ENCODE peak calls at places on chromosomes 5 and 9, in ten cellular contexts. V is breast epithelium, L is aorta, C is heart right ventricle, D is pancreas, Q is body of pancreas, K is GM23248, E is upper lobe of right lung, M is neural progenitor cell, U is fibroblast of lung. Y is an unnamed sample. For H3K36me3, H3K9me3 and H3K27me3, the result is how much of the 10 kb centered on the place peaks cover.

GRCh38 chr5:99122976-99123375 is 194.2 kb upstream of the CHD1 start:
- DNase-seq in V (no peak), L (no peak), C (no peak), D (no peak), Q (no peak), K (peak), E (no peak), M (no peak), U (peak), Y (no peak)

GRCh38 chr9:92158097-92158601 is 42.9 kb upstream of the SPTLC1 start:
- DNase-seq in V (no peak), L (no peak), C (no peak), D (no peak), Q (no peak), K (no peak), E (no peak), M (no peak), U (no peak), Y (no peak)

GRCh38 chr9:16671591-16672137 is 198.8 kb downstream of the BNC2 start:
- DNase-seq in V (no peak), L (no peak), C (no peak), D (no peak), Q (no peak), K (peak), E (no peak), M (no peak), U (peak), Y (no peak)

GRCh38 chr5:66882592-66883227 is 286.5 kb downstream of the MAST4 start:
- DNase-seq in V (no peak), L (no peak), C (no peak), D (no peak), Q (no peak), K (peak), E (no peak), M (no peak), U (peak), Y (no peak)

GRCh38 chr9:87793292-87793691 is 67.4 kb downstream of the CTSL start:
- DNase-seq in V (no peak), L (no peak), C (no peak), D (no peak), Q (peak), K (peak), E (no peak), M (no peak), U (peak), Y (peak)

GRCh38 chr5:5951953-5952352 is 426.4 kb downstream of the MED10 start:
- DNase-seq in V (no peak), L (no peak), C (no peak), D (no peak), Q (no peak), K (no peak), E (no peak), M (no peak), U (no peak), Y (no peak)

GRCh38 chr5:27412379-27412778 is 374.0 kb upstream of the CDH9 start:
- DNase-seq in V (no peak), L (no peak), C (no peak), D (no peak), Q (no peak), K (no peak), E (no peak), M (no peak), U (no peak), Y (no peak)

GRCh38 chr5:137264041-137264440 is 235.1 kb downstream of the SPOCK1 start:
- DNase-seq in V (no peak), L (no peak), C (no peak), D (no peak), Q (no peak), K (peak), E (no peak), M (no peak), U (peak), Y (no peak)

GRCh38 chr5:172459396-172460165 is 5.3 kb upstream of the SH3PXD2B start:
- DNase-seq in V (no peak), L (no peak), C (no peak), D (no peak), Q (no peak), K (no peak), E (no peak), M (no peak), U (no peak), Y (no peak)

GRCh38 chr5:56490971-56491468 is 257.9 kb upstream of the ANKRD55 start:
- DNase-seq in V (no peak), L (no peak), C (no peak), D (no peak), Q (no peak), K (no peak), E (peak), M (no peak), U (no peak), Y (peak)

GRCh38 chr5:33523208-33523771 is 82.5 kb downstream of the TARS1 start:
- DNase-seq in V (no peak), L (no peak), C (no peak), D (no peak), Q (no peak), K (no peak), E (no peak), M (no peak), U (no peak), Y (no peak)

GRCh38 chr9:123772967-123773366 is 157.0 kb downstream of the DENND1A start:
- DNase-seq in V (no peak), L (no peak), C (no peak), D (no peak), Q (no peak), K (no peak), E (no peak), M (no peak), U (no peak), Y (no peak)

GRCh38 chr5:11384441-11385250 is 519.6 kb downstream of the CTNND2 start:
- DNase-seq in V (peak), L (no peak), C (no peak), D (peak), Q (peak), K (peak), E (peak), M (peak), U (peak), Y (no peak)

GRCh38 chr5:6408260-6408596 is 29.9 kb upstream of the MED10 start:
- DNase-seq in V (no peak), L (no peak), C (no peak), D (no peak), Q (no peak), K (no peak), E (no peak), M (no peak), U (no peak), Y (no peak)

GRCh38 chr9:20321683-20322082 is 300.6 kb downstream of the MLLT3 start:
- DNase-seq in V (no peak), L (no peak), C (no peak), D (no peak), Q (no peak), K (peak), E (no peak), M (no peak), U (no peak), Y (no peak)

GRCh38 chr9:124254261-124254682 is 3.5 kb upstream of the NEK6 start:
- DNase-seq in V (no peak), L (no peak), C (no peak), D (no peak), Q (no peak), K (no peak), E (no peak), M (no peak), U (no peak), Y (no peak)

GRCh38 chr5:154467655-154468354 is 10.2 kb downstream of the HAND1 start:
- DNase-seq in V (peak), L (peak), C (peak), D (peak), Q (peak), K (peak), E (peak), M (peak), U (peak), Y (peak)

GRCh38 chr9:14524881-14525515 is 168.2 kb downstream of the ZDHHC21 start:
- DNase-seq in V (no peak), L (no peak), C (no peak), D (no peak), Q (no peak), K (no peak), E (no peak), M (no peak), U (no peak), Y (no peak)

GRCh38 chr5:159605585-159605984 is 275.3 kb upstream of the IL12B start:
- DNase-seq in V (no peak), L (no peak), C (no peak), D (peak), Q (peak), K (no peak), E (no peak), M (no peak), U (peak), Y (no peak)

GRCh38 chr9:107660976-107661375 is 171.4 kb upstream of the KLF4 start:
- DNase-seq in V (no peak), L (no peak), C (no peak), D (no peak), Q (no peak), K (no peak), E (no peak), M (no peak), U (no peak), Y (no peak)

GRCh38 chr9:102514541-102514940 is 480.6 kb upstream of the CYLC2 start:
- DNase-seq in V (peak), L (no peak), C (no peak), D (no peak), Q (peak), K (no peak), E (no peak), M (no peak), U (no peak), Y (no peak)

GRCh38 chr5:37604290-37604689 is 225.2 kb downstream of the WDR70 start:
- DNase-seq in V (no peak), L (no peak), C (no peak), D (no peak), Q (no peak), K (no peak), E (no peak), M (no peak), U (no peak), Y (no peak)

GRCh38 chr5:140372971-140373487 is 13.0 kb downstream of the SLC4A9 start:
- DNase-seq in V (no peak), L (peak), C (peak), D (peak), Q (peak), K (peak), E (peak), M (peak), U (peak), Y (peak)

GRCh38 chr9:3513265-3513818 is 12.5 kb downstream of the RFX3 start:
- DNase-seq in V (no peak), L (no peak), C (no peak), D (no peak), Q (no peak), K (no peak), E (no peak), M (no peak), U (no peak), Y (no peak)

GRCh38 chr9:35666045-35666444 is 1.1 kb upstream of the ARHGEF39 start:
- DNase-seq in V (no peak), L (no peak), C (no peak), D (no peak), Q (no peak), K (no peak), E (no peak), M (no peak), U (no peak), Y (no peak)

GRCh38 chr9:128558431-128559310 is 6.3 kb downstream of the SPTAN1 start:
- DNase-seq in V (peak), L (peak), C (peak), D (peak), Q (peak), K (peak), E (peak), M (peak), U (peak), Y (peak)

GRCh38 chr5:124245276-124245675 is 501.2 kb downstream of the ZNF608 start:
- DNase-seq in V (no peak), L (no peak), C (no peak), D (no peak), Q (no peak), K (no peak), E (no peak), M (no peak), U (no peak), Y (no peak)

GRCh38 chr5:39757121-39757520 is 332.3 kb upstream of the DAB2 start:
- DNase-seq in V (no peak), L (no peak), C (no peak), D (no peak), Q (no peak), K (peak), E (no peak), M (no peak), U (peak), Y (no peak)

GRCh38 chr5:146041180-146041789 is 64.1 kb downstream of the PLAC8L1 start:
- DNase-seq in V (no peak), L (no peak), C (no peak), D (no peak), Q (no peak), K (peak), E (no peak), M (no peak), U (no peak), Y (no peak)

GRCh38 chr9:104575451-104575850 is 6.5 kb downstream of the OR13C8 start:
- DNase-seq in V (no peak), L (no peak), C (no peak), D (no peak), Q (no peak), K (peak), E (no peak), M (no peak), U (no peak), Y (no peak)

GRCh38 chr5:154707641-154708040 is 47.5 kb upstream of the LARP1 start:
- DNase-seq in V (no peak), L (no peak), C (no peak), D (no peak), Q (no peak), K (no peak), E (no peak), M (no peak), U (no peak), Y (no peak)

GRCh38 chr9:94139672-94140417 is 55.6 kb downstream of the PTPDC1 start:
- DNase-seq in V (peak), L (peak), C (peak), D (peak), Q (peak), K (peak), E (peak), M (no peak), U (peak), Y (no peak)

GRCh38 chr9:134642385-134643181 is 980 bp downstream of the COL5A1 start:
- DNase-seq in V (no peak), L (peak), C (peak), D (no peak), Q (peak), K (peak), E (no peak), M (peak), U (peak), Y (peak)

GRCh38 chr9:135701067-135701967 is 668 bp upstream of the KCNT1 start:
- DNase-seq in V (no peak), L (no peak), C (no peak), D (no peak), Q (no peak), K (peak), E (no peak), M (peak), U (peak), Y (no peak)

GRCh38 chr5:96751203-96752169 is 56.3 kb downstream of the ERAP1 start:
- DNase-seq in V (no peak), L (no peak), C (no peak), D (no peak), Q (no peak), K (no peak), E (no peak), M (no peak), U (no peak), Y (no peak)

GRCh38 chr5:124754206-124754927 is 7.9 kb upstream of the ZNF608 start:
- DNase-seq in V (no peak), L (no peak), C (no peak), D (no peak), Q (no peak), K (peak), E (no peak), M (no peak), U (peak), Y (no peak)

GRCh38 chr5:9241459-9241858 is 304.4 kb downstream of the SEMA5A start:
- DNase-seq in V (no peak), L (no peak), C (no peak), D (no peak), Q (no peak), K (no peak), E (no peak), M (no peak), U (no peak), Y (no peak)

GRCh38 chr5:87081511-87082372 is 185.9 kb upstream of the RASA1 start:
- DNase-seq in V (no peak), L (peak), C (no peak), D (no peak), Q (peak), K (no peak), E (no peak), M (no peak), U (no peak), Y (no peak)

GRCh38 chr5:93189707-93190120 is 391.3 kb downstream of the NR2F1-AS1 start:
- DNase-seq in V (no peak), L (no peak), C (no peak), D (no peak), Q (no peak), K (peak), E (no peak), M (no peak), U (peak), Y (no peak)

DNA sequence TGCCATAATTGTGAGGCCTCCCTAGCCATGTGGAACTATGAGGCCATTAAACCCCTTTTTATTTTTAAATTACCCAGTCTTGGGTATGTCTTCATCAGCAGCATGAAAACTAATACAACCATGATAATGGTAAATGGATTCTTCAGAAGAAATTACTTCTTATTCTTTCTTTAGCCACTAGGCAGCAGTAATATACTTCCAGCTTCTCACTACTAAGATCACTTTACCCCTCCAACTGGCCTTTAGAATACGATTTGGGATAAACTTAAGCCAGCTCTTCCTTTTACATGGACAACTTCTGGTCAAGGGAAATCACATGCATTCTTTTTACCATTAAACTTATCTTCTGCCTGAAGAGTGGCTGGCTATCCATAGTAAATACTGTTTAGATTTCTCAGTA is 355.4 kb downstream of the MAN2A1 start:
- DNase-seq in V (no peak), L (no peak), C (no peak), D (no peak), Q (no peak), K (peak), E (no peak), M (no peak), U (peak), Y (no peak)
- H3K36me3 ChIP-seq in V (under half), L (under half), C (under half), D (under half), Q (under half), K (under half), E (under half), M (under half), U (under half), Y (under half)

DNA sequence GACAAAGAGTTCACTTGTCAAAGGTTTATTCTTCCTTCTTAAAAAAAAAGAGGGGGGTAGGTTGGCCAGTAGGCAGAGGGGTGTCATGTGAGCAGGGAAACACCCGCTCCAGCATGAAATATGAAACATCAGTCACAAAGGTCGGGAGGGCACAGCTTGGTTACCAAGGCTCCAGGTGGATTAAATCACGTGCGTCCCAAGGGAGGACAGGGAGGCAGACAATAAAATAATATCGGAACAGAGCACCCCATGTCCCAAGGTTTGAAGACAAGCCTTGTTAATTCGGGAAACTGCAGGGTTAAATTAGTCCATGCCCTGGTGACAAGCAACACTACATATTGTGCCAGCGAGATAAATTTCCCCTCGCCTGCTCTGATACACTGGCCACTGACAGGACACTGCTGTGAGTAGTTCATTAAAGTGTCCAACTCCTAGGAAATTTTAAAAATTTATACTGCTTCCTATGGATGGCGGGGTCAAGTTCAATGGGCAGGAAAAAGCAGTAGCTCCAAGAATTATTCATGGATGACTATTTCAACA is 401.3 kb downstream of the IRX1 start:
- DNase-seq in V (no peak), L (no peak), C (no peak), D (no peak), Q (no peak), K (no peak), E (no peak), M (no peak), U (no peak), Y (no peak)
- H3K9me3 ChIP-seq in V (under half), L (under half), C (under half), D (under half), Q (under half), K (under half), E (under half), M (under half), U (under half), Y (under half)

GRCh38 chr9:89576404-89576824 is 28.4 kb upstream of the GADD45G start:
- DNase-seq in V (no peak), L (no peak), C (no peak), D (no peak), Q (no peak), K (peak), E (no peak), M (peak), U (peak), Y (no peak)
- H3K27me3 ChIP-seq in V (under half), L (under half), C (under half), D (under half), Q (under half), K (under half), E (under half), M (under half), U (under half), Y (under half)

GRCh38 chr5:111122398-111122797 is 30.2 kb downstream of the WDR36 start:
- DNase-seq in V (no peak), L (no peak), C (no peak), D (no peak), Q (no peak), K (no peak), E (no peak), M (no peak), U (no peak), Y (no peak)

GRCh38 chr5:111126896-111127295 is 34.7 kb downstream of the WDR36 start:
- DNase-seq in V (no peak), L (no peak), C (no peak), D (no peak), Q (no peak), K (no peak), E (no peak), M (no peak), U (no peak), Y (no peak)

GRCh38 chr5:111121926-111122325 is 29.8 kb downstream of the WDR36 start:
- DNase-seq in V (no peak), L (no peak), C (no peak), D (no peak), Q (no peak), K (no peak), E (no peak), M (no peak), U (no peak), Y (no peak)

GRCh38 chr5:111127453-111128195 is 35.5 kb downstream of the WDR36 start:
- DNase-seq in V (no peak), L (no peak), C (no peak), D (no peak), Q (no peak), K (no peak), E (no peak), M (no peak), U (no peak), Y (no peak)

GRCh38 chr5:111124793-111125192 is 32.6 kb downstream of the WDR36 start:
- DNase-seq in V (no peak), L (no peak), C (no peak), D (no peak), Q (no peak), K (peak), E (no peak), M (no peak), U (no peak), Y (no peak)
- H3K36me3 ChIP-seq in V (under half), L (under half), C (half or more), D (under half), Q (under half), K (half or more), E (half or more), M (under half), U (under half), Y (under half)

GRCh38 chr9:80376180-80376579 is 804.4 kb downstream of the TLE4 start:
- DNase-seq in V (no peak), L (no peak), C (no peak), D (no peak), Q (no peak), K (no peak), E (no peak), M (no peak), U (no peak), Y (no peak)
- H3K9me3 ChIP-seq in V (under half), L (under half), C (under half), D (under half), Q (under half), K (under half), E (under half), M (under half), U (under half), Y (under half)

GRCh38 chr5:174490717-174491116 is 233.7 kb upstream of the MSX2 start:
- DNase-seq in V (no peak), L (no peak), C (no peak), D (no peak), Q (no peak), K (no peak), E (no peak), M (no peak), U (no peak), Y (no peak)
- H3K27me3 ChIP-seq in V (under half), L (under half), C (under half), D (under half), Q (under half), K (under half), E (under half), M (under half), U (under half), Y (under half)

DNA sequence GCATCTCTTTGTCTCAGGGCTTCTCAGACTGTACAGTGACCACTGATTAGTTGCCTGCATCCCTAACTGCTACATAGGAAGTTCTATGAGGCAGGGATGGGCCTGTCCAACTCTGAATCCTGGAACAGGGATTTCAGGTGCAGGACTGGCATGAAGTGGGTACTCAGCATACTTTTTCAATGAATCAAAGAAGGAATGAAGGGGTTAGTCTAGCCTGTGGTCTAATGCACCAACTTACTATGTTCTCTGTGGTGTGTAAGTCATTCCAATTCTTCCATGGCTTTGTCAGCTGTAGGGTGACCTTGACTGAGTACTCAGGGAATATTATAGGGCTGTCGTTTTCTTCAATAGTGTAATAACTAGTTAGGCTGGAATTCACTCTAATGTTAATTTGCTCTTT is 8.3 kb downstream of the COL15A1 start:
- DNase-seq in V (no peak), L (no peak), C (no peak), D (no peak), Q (no peak), K (no peak), E (no peak), M (no peak), U (peak), Y (no peak)
- H3K36me3 ChIP-seq in V (under half), L (under half), C (under half), D (under half), Q (under half), K (under half), E (under half), M (under half), U (under half), Y (under half)

Y was measured in Caco-2.